ENCODE peak calls at places on chromosomes 3 and 15, in four cellular contexts. A is K562, Z is Panc1, W is HepG2. E is an unnamed sample.
A peak's percentile ranks its signal among the peaks of the same experiment; 100 is the strongest.

GRCh38 chr3:162865466-162865865 is 1368.9 kb downstream of the OTOL1 start:
- DNase-seq in A (no peak), Z (no peak), W (no peak), E (no peak)

GRCh38 chr3:177427096-177427495 is 229.8 kb upstream of the TBL1XR1 start:
- DNase-seq in A (peak; percentile 21), Z (no peak), W (no peak), E (no peak)

GRCh38 chr3:65342084-65342683 is 654.4 kb upstream of the ADAMTS9 start:
- DNase-seq in A (peak; percentile 75), Z (peak; percentile 17), W (peak; percentile 35), E (peak; percentile 42)

GRCh38 chr3:135471911-135472310 is 493.6 kb upstream of the PPP2R3A start:
- DNase-seq in A (no peak), Z (no peak), W (no peak), E (no peak)

GRCh38 chr15:22735781-22736180 is 50.7 kb upstream of the NIPA1 start:
- DNase-seq in A (no peak), Z (no peak), W (no peak), E (no peak)

GRCh38 chr15:66472176-66472999 is 25.2 kb downstream of the SNAPC5 start:
- DNase-seq in A (no peak), Z (no peak), W (peak; percentile 35), E (no peak)

GRCh38 chr3:23594897-23595670 is 210.7 kb upstream of the UBE2E1 start:
- DNase-seq in A (no peak), Z (no peak), W (no peak), E (no peak)

GRCh38 chr15:91480426-91480825 is 373.1 kb upstream of the SLCO3A1 start:
- DNase-seq in A (no peak), Z (no peak), W (no peak), E (no peak)

GRCh38 chr3:101069796-101070195 is 76.6 kb upstream of the ABI3BP start:
- DNase-seq in A (no peak), Z (no peak), W (no peak), E (no peak)

GRCh38 chr15:66835558-66835878 is 133.5 kb downstream of the SMAD6 start:
- DNase-seq in A (no peak), Z (no peak), W (no peak), E (no peak)

GRCh38 chr3:42662037-42662812 is 8.7 kb downstream of the ZBTB47 start:
- DNase-seq in A (no peak), Z (no peak), W (no peak), E (no peak)

GRCh38 chr3:30368978-30369377 is 237.4 kb upstream of the TGFBR2 start:
- DNase-seq in A (no peak), Z (no peak), W (no peak), E (no peak)

GRCh38 chr3:109224333-109224732 is 87.8 kb downstream of the C3orf85 start:
- DNase-seq in A (peak; percentile 34), Z (no peak), W (peak; percentile 12), E (peak; percentile 6)

GRCh38 chr15:58553365-58553918 is 121.7 kb downstream of the LIPC start:
- DNase-seq in A (no peak), Z (no peak), W (no peak), E (no peak)

GRCh38 chr15:74780983-74781672 is 752 bp upstream of the CSK start:
- DNase-seq in A (peak; percentile 50), Z (no peak), W (no peak), E (no peak)

GRCh38 chr3:172915911-172916514 is 165.5 kb downstream of the ECT2 start:
- DNase-seq in A (no peak), Z (no peak), W (no peak), E (no peak)

GRCh38 chr3:129513705-129514104 is 14.7 kb upstream of the RHO start:
- DNase-seq in A (no peak), Z (no peak), W (no peak), E (no peak)

GRCh38 chr3:128076783-128077624 is 24.8 kb downstream of the SEC61A1 start:
- DNase-seq in A (peak; percentile 84), Z (no peak), W (no peak), E (no peak)

GRCh38 chr15:73964736-73965093 is 27.4 kb downstream of the STOML1 start:
- DNase-seq in A (peak; percentile 81), Z (peak; percentile 70), W (peak; percentile 67), E (peak; percentile 72)

GRCh38 chr15:85397151-85397550 is 16.7 kb downstream of the AKAP13 start:
- DNase-seq in A (no peak), Z (no peak), W (no peak), E (no peak)

GRCh38 chr15:60076055-60076454 is 71.9 kb downstream of the FOXB1 start:
- DNase-seq in A (no peak), Z (no peak), W (no peak), E (no peak)

GRCh38 chr3:186985713-186986364 is 55.5 kb downstream of the ST6GAL1 start:
- DNase-seq in A (peak; percentile 30), Z (no peak), W (no peak), E (no peak)

GRCh38 chr3:51391566-51392300 is 648 bp downstream of the RBM15B start:
- DNase-seq in A (no peak), Z (no peak), W (no peak), E (no peak)

GRCh38 chr3:129950318-129951046 is 24.0 kb upstream of the TRH start:
- DNase-seq in A (no peak), Z (no peak), W (no peak), E (no peak)

GRCh38 chr3:73294532-73294931 is 233.1 kb downstream of the EBLN2 start:
- DNase-seq in A (no peak), Z (no peak), W (no peak), E (no peak)

GRCh38 chr15:38201714-38202113 is 50.9 kb upstream of the SPRED1 start:
- DNase-seq in A (no peak), Z (no peak), W (peak; percentile 10), E (no peak)

GRCh38 chr3:50259432-50260026 is 9.4 kb upstream of the SEMA3B start:
- DNase-seq in A (no peak), Z (no peak), W (no peak), E (no peak)

GRCh38 chr3:50088725-50089602 is at the start of gene RBM5:
- DNase-seq in A (peak; percentile 92), Z (peak; percentile 51), W (peak; percentile 89), E (peak; percentile 85)

GRCh38 chr3:126132751-126133511 is 47.5 kb downstream of the ALDH1L1 start:
- DNase-seq in A (peak; percentile 10), Z (no peak), W (no peak), E (no peak)

GRCh38 chr3:128473737-128474136 is 7.0 kb upstream of the DNAJB8 start:
- DNase-seq in A (no peak), Z (no peak), W (no peak), E (no peak)

GRCh38 chr3:105413356-105413887 is 46.7 kb downstream of the ALCAM start:
- DNase-seq in A (no peak), Z (no peak), W (no peak), E (no peak)

GRCh38 chr15:62847900-62848489 is 194.6 kb upstream of the TPM1 start:
- DNase-seq in A (peak; percentile 67), Z (peak; percentile 52), W (peak; percentile 44), E (peak; percentile 53)

GRCh38 chr3:52877085-52877484 is 20.3 kb downstream of the STIMATE start:
- DNase-seq in A (no peak), Z (no peak), W (no peak), E (no peak)

GRCh38 chr3:143627336-143627735 is 220.9 kb downstream of the SLC9A9 start:
- DNase-seq in A (no peak), Z (no peak), W (no peak), E (no peak)
- TF ChIP-seq TCF7L2 in A (no peak), Z (no peak), W (no peak), E (no peak)

GRCh38 chr15:100875495-100875894 is 4.1 kb upstream of the ALDH1A3 start:
- DNase-seq in A (no peak), Z (no peak), W (no peak), E (no peak)

GRCh38 chr15:100877551-100877950 is 2.1 kb upstream of the ALDH1A3 start:
- DNase-seq in A (no peak), Z (no peak), W (no peak), E (peak; percentile 66)

GRCh38 chr15:100875976-100876375 is 3.7 kb upstream of the ALDH1A3 start:
- DNase-seq in A (no peak), Z (no peak), W (no peak), E (no peak)

GRCh38 chr15:100869151-100869999 is 10.3 kb upstream of the ALDH1A3 start:
- DNase-seq in A (peak; percentile 28), Z (no peak), W (no peak), E (peak; percentile 27)

DNA sequence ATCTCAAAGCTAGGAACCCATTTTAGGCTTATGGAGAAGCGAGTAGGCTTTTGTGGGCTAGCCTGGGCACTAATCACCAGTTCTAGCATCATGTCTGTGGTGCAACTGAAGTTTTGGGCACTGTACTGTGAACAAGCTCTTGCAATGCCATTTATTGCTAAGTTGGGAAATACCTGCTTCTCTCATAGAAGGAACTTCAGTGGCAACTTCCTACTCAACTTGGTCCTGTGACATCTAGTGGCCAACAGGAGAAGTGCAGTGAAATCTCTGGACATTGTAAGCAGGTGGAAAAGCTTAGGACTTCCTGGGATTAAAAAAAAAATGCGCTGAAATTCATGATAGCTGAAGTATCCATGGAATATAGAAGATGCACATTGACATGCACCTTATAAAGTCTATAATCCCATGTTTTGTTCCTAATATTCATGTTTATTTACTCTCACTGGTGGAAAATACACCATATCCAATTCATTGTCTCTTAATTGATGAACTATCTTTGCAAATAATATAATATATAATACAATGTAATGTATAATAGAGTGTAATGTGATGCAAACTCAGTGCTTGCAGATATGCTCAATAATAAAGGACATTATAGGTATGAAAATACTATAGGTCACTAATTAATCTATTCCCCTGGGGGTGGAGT is 6.5 kb upstream of the ALDH1A3 start:
- DNase-seq in A (peak; percentile 62), Z (peak; percentile 80), W (peak; percentile 70), E (peak; percentile 83)
- TF ChIP-seq TCF7L2 in A (no peak), Z (no peak), W (no peak), E (no peak)

GRCh38 chr3:123706871-123707270 is 122.0 kb upstream of the HACD2 start:
- DNase-seq in A (no peak), Z (no peak), W (no peak), E (no peak)
- TF ChIP-seq TCF7L2 in A (no peak), Z (no peak), W (no peak), E (no peak)

GRCh38 chr15:51311510-51311909 is 26.9 kb downstream of the CYP19A1 start:
- DNase-seq in A (no peak), Z (no peak), W (peak; percentile 76), E (no peak)

GRCh38 chr15:51313644-51314280 is 24.6 kb downstream of the CYP19A1 start:
- DNase-seq in A (no peak), Z (no peak), W (peak; percentile 89), E (no peak)

GRCh38 chr15:51312132-51312531 is 26.3 kb downstream of the CYP19A1 start:
- DNase-seq in A (no peak), Z (no peak), W (peak; percentile 89), E (no peak)

GRCh38 chr15:51314391-51315337 is 23.7 kb downstream of the CYP19A1 start:
- DNase-seq in A (no peak), Z (no peak), W (peak; percentile 89), E (no peak)

DNA sequence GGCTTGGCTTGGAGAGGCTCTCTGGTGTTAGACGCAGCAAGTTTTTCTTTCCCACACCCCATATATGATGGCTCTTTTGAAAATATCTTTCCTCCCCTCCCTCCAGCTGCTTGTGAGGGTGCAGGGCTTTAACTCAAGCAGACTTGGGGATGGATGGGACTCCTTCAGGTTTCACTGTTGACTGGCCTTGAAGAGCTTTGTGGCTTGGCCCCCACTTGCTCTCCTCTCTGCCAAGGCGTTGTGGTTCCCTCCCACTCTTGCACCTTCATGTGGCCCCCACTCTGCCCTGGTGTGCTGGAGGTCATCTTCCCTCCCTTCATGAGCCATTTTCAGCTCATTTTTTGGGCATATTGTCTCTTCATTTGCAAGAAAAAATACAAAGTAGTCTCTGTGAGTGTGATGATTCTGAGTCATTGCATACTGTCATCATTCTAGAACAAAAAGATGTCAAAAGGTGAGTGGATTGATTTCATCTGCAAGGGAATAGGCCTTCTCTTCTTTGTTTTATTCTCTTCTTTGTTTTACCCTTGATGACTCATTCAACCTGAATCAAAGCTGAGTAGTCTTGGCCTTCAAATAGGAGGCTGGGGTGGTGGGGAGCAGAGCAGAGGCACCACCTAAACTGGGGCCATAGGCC is 25.5 kb downstream of the CYP19A1 start:
- DNase-seq in A (no peak), Z (no peak), W (peak; percentile 68), E (peak; percentile 29)
- TF ChIP-seq TCF7L2 in A (no peak), Z (no peak), W (no peak), E (no peak)